ENCODE peak calls at places on chromosomes 2 and 18, in ten cellular contexts. One of them, this sample, is unnamed.

GRCh38 chr18:36448384-36449290 is 151.1 kb downstream of the FHOD3 start:
- DNase-seq in glutamatergic neuron: no peak
- DNase-seq in NCI-H1092 treated with DMSO at 0.1 percent for 48 hours: no peak
- DNase-seq in activated CD8-positive, alpha-beta memory T cell treated with anti-CD3 and anti-CD28 coated beads for 24 hours: no peak
- DNase-seq in fibroblast of the aortic adventitia: no peak
- DNase-seq in fibroblast of pulmonary artery: no peak
- DNase-seq in upper lobe of right lung: no peak
- DNase-seq in HFFc6: no peak
- DNase-seq in hepatocyte: no peak
- DNase-seq in left ventricle myocardium inferior: no peak
- DNase-seq in this sample: no peak

GRCh38 chr18:61308795-61309393 is 24.3 kb upstream of the CDH20 start:
- DNase-seq in glutamatergic neuron: no peak
- DNase-seq in NCI-H1092 treated with DMSO at 0.1 percent for 48 hours: no peak
- DNase-seq in activated CD8-positive, alpha-beta memory T cell treated with anti-CD3 and anti-CD28 coated beads for 24 hours: no peak
- DNase-seq in fibroblast of the aortic adventitia: no peak
- DNase-seq in fibroblast of pulmonary artery: no peak
- DNase-seq in upper lobe of right lung: no peak
- DNase-seq in HFFc6: no peak
- DNase-seq in hepatocyte: no peak
- DNase-seq in left ventricle myocardium inferior: no peak
- DNase-seq in this sample: no peak

GRCh38 chr2:8310557-8311455 is 371.1 kb upstream of the ID2 start:
- DNase-seq in glutamatergic neuron: no peak
- DNase-seq in NCI-H1092 treated with DMSO at 0.1 percent for 48 hours: no peak
- DNase-seq in activated CD8-positive, alpha-beta memory T cell treated with anti-CD3 and anti-CD28 coated beads for 24 hours: peak
- DNase-seq in fibroblast of the aortic adventitia: no peak
- DNase-seq in fibroblast of pulmonary artery: no peak
- DNase-seq in upper lobe of right lung: peak
- DNase-seq in HFFc6: no peak
- DNase-seq in hepatocyte: no peak
- DNase-seq in left ventricle myocardium inferior: no peak
- DNase-seq in this sample: no peak

GRCh38 chr2:79887747-79888374 is 375.0 kb downstream of the CTNNA2 start:
- DNase-seq in glutamatergic neuron: no peak
- DNase-seq in NCI-H1092 treated with DMSO at 0.1 percent for 48 hours: peak
- DNase-seq in activated CD8-positive, alpha-beta memory T cell treated with anti-CD3 and anti-CD28 coated beads for 24 hours: no peak
- DNase-seq in fibroblast of the aortic adventitia: peak
- DNase-seq in fibroblast of pulmonary artery: peak
- DNase-seq in upper lobe of right lung: no peak
- DNase-seq in HFFc6: peak
- DNase-seq in hepatocyte: peak
- DNase-seq in left ventricle myocardium inferior: no peak
- DNase-seq in this sample: peak

GRCh38 chr2:69693472-69694450 is 48.2 kb upstream of the ANXA4 start:
- DNase-seq in glutamatergic neuron: no peak
- DNase-seq in NCI-H1092 treated with DMSO at 0.1 percent for 48 hours: no peak
- DNase-seq in activated CD8-positive, alpha-beta memory T cell treated with anti-CD3 and anti-CD28 coated beads for 24 hours: peak
- DNase-seq in fibroblast of the aortic adventitia: no peak
- DNase-seq in fibroblast of pulmonary artery: no peak
- DNase-seq in upper lobe of right lung: no peak
- DNase-seq in HFFc6: no peak
- DNase-seq in hepatocyte: no peak
- DNase-seq in left ventricle myocardium inferior: no peak
- DNase-seq in this sample: no peak

GRCh38 chr2:74457129-74457548 is 1.1 kb upstream of the WBP1 start:
- DNase-seq in glutamatergic neuron: no peak
- DNase-seq in NCI-H1092 treated with DMSO at 0.1 percent for 48 hours: no peak
- DNase-seq in activated CD8-positive, alpha-beta memory T cell treated with anti-CD3 and anti-CD28 coated beads for 24 hours: no peak
- DNase-seq in fibroblast of the aortic adventitia: no peak
- DNase-seq in fibroblast of pulmonary artery: peak
- DNase-seq in upper lobe of right lung: no peak
- DNase-seq in HFFc6: no peak
- DNase-seq in hepatocyte: no peak
- DNase-seq in left ventricle myocardium inferior: no peak
- DNase-seq in this sample: peak

GRCh38 chr18:57621252-57621607 is 406 bp downstream of the NARS1 start:
- DNase-seq in glutamatergic neuron: no peak
- DNase-seq in NCI-H1092 treated with DMSO at 0.1 percent for 48 hours: no peak
- DNase-seq in activated CD8-positive, alpha-beta memory T cell treated with anti-CD3 and anti-CD28 coated beads for 24 hours: no peak
- DNase-seq in fibroblast of the aortic adventitia: no peak
- DNase-seq in fibroblast of pulmonary artery: peak
- DNase-seq in upper lobe of right lung: no peak
- DNase-seq in HFFc6: no peak
- DNase-seq in hepatocyte: no peak
- DNase-seq in left ventricle myocardium inferior: no peak
- DNase-seq in this sample: no peak

GRCh38 chr2:105627530-105627929 is 117.2 kb upstream of the NCK2 start:
- DNase-seq in glutamatergic neuron: no peak
- DNase-seq in NCI-H1092 treated with DMSO at 0.1 percent for 48 hours: no peak
- DNase-seq in activated CD8-positive, alpha-beta memory T cell treated with anti-CD3 and anti-CD28 coated beads for 24 hours: no peak
- DNase-seq in fibroblast of the aortic adventitia: no peak
- DNase-seq in fibroblast of pulmonary artery: peak
- DNase-seq in upper lobe of right lung: no peak
- DNase-seq in HFFc6: no peak
- DNase-seq in hepatocyte: no peak
- DNase-seq in left ventricle myocardium inferior: no peak
- DNase-seq in this sample: no peak

GRCh38 chr18:51128533-51128932 is 68.9 kb downstream of the MEX3C start:
- DNase-seq in glutamatergic neuron: no peak
- DNase-seq in NCI-H1092 treated with DMSO at 0.1 percent for 48 hours: no peak
- DNase-seq in activated CD8-positive, alpha-beta memory T cell treated with anti-CD3 and anti-CD28 coated beads for 24 hours: no peak
- DNase-seq in fibroblast of the aortic adventitia: peak
- DNase-seq in fibroblast of pulmonary artery: peak
- DNase-seq in upper lobe of right lung: no peak
- DNase-seq in HFFc6: no peak
- DNase-seq in hepatocyte: no peak
- DNase-seq in left ventricle myocardium inferior: no peak
- DNase-seq in this sample: no peak

GRCh38 chr2:233395687-233396086 is 41.4 kb downstream of the DGKD start:
- DNase-seq in glutamatergic neuron: no peak
- DNase-seq in NCI-H1092 treated with DMSO at 0.1 percent for 48 hours: no peak
- DNase-seq in activated CD8-positive, alpha-beta memory T cell treated with anti-CD3 and anti-CD28 coated beads for 24 hours: peak
- DNase-seq in fibroblast of the aortic adventitia: no peak
- DNase-seq in fibroblast of pulmonary artery: no peak
- DNase-seq in upper lobe of right lung: no peak
- DNase-seq in HFFc6: no peak
- DNase-seq in hepatocyte: no peak
- DNase-seq in left ventricle myocardium inferior: no peak
- DNase-seq in this sample: no peak

GRCh38 chr18:48142994-48143393 is 212.5 kb upstream of the SMAD2 start:
- DNase-seq in glutamatergic neuron: no peak
- DNase-seq in NCI-H1092 treated with DMSO at 0.1 percent for 48 hours: no peak
- DNase-seq in activated CD8-positive, alpha-beta memory T cell treated with anti-CD3 and anti-CD28 coated beads for 24 hours: no peak
- DNase-seq in fibroblast of the aortic adventitia: no peak
- DNase-seq in fibroblast of pulmonary artery: no peak
- DNase-seq in upper lobe of right lung: no peak
- DNase-seq in HFFc6: no peak
- DNase-seq in hepatocyte: no peak
- DNase-seq in left ventricle myocardium inferior: no peak
- DNase-seq in this sample: no peak

GRCh38 chr2:96839288-96839874 is 4.4 kb downstream of the ANKRD23 start:
- DNase-seq in glutamatergic neuron: peak
- DNase-seq in NCI-H1092 treated with DMSO at 0.1 percent for 48 hours: no peak
- DNase-seq in activated CD8-positive, alpha-beta memory T cell treated with anti-CD3 and anti-CD28 coated beads for 24 hours: peak
- DNase-seq in fibroblast of the aortic adventitia: no peak
- DNase-seq in fibroblast of pulmonary artery: no peak
- DNase-seq in upper lobe of right lung: peak
- DNase-seq in HFFc6: no peak
- DNase-seq in hepatocyte: no peak
- DNase-seq in left ventricle myocardium inferior: peak
- DNase-seq in this sample: no peak

GRCh38 chr2:230898661-230899091 is 26.4 kb downstream of the GPR55 start:
- DNase-seq in glutamatergic neuron: no peak
- DNase-seq in NCI-H1092 treated with DMSO at 0.1 percent for 48 hours: no peak
- DNase-seq in activated CD8-positive, alpha-beta memory T cell treated with anti-CD3 and anti-CD28 coated beads for 24 hours: peak
- DNase-seq in fibroblast of the aortic adventitia: no peak
- DNase-seq in fibroblast of pulmonary artery: no peak
- DNase-seq in upper lobe of right lung: no peak
- DNase-seq in HFFc6: no peak
- DNase-seq in hepatocyte: no peak
- DNase-seq in left ventricle myocardium inferior: no peak
- DNase-seq in this sample: no peak

GRCh38 chr2:22382439-22383169 is 1002.4 kb upstream of the KLHL29 start:
- DNase-seq in glutamatergic neuron: peak
- DNase-seq in NCI-H1092 treated with DMSO at 0.1 percent for 48 hours: no peak
- DNase-seq in activated CD8-positive, alpha-beta memory T cell treated with anti-CD3 and anti-CD28 coated beads for 24 hours: no peak
- DNase-seq in fibroblast of the aortic adventitia: no peak
- DNase-seq in fibroblast of pulmonary artery: no peak
- DNase-seq in upper lobe of right lung: no peak
- DNase-seq in HFFc6: no peak
- DNase-seq in hepatocyte: no peak
- DNase-seq in left ventricle myocardium inferior: no peak
- DNase-seq in this sample: no peak

GRCh38 chr2:239935789-239936758 is 89.1 kb downstream of the NDUFA10 start:
- DNase-seq in glutamatergic neuron: peak
- DNase-seq in NCI-H1092 treated with DMSO at 0.1 percent for 48 hours: no peak
- DNase-seq in activated CD8-positive, alpha-beta memory T cell treated with anti-CD3 and anti-CD28 coated beads for 24 hours: no peak
- DNase-seq in fibroblast of the aortic adventitia: no peak
- DNase-seq in fibroblast of pulmonary artery: no peak
- DNase-seq in upper lobe of right lung: peak
- DNase-seq in HFFc6: no peak
- DNase-seq in hepatocyte: no peak
- DNase-seq in left ventricle myocardium inferior: peak
- DNase-seq in this sample: no peak

GRCh38 chr2:219886615-219887014 is 259.2 kb downstream of the SLC4A3 start:
- DNase-seq in glutamatergic neuron: no peak
- DNase-seq in NCI-H1092 treated with DMSO at 0.1 percent for 48 hours: no peak
- DNase-seq in activated CD8-positive, alpha-beta memory T cell treated with anti-CD3 and anti-CD28 coated beads for 24 hours: no peak
- DNase-seq in fibroblast of the aortic adventitia: no peak
- DNase-seq in fibroblast of pulmonary artery: no peak
- DNase-seq in upper lobe of right lung: no peak
- DNase-seq in HFFc6: peak
- DNase-seq in hepatocyte: no peak
- DNase-seq in left ventricle myocardium inferior: no peak
- DNase-seq in this sample: no peak

GRCh38 chr2:163774862-163775261 is 39.1 kb upstream of the FIGN start:
- DNase-seq in glutamatergic neuron: no peak
- DNase-seq in NCI-H1092 treated with DMSO at 0.1 percent for 48 hours: no peak
- DNase-seq in activated CD8-positive, alpha-beta memory T cell treated with anti-CD3 and anti-CD28 coated beads for 24 hours: no peak
- DNase-seq in fibroblast of the aortic adventitia: peak
- DNase-seq in fibroblast of pulmonary artery: peak
- DNase-seq in upper lobe of right lung: no peak
- DNase-seq in HFFc6: peak
- DNase-seq in hepatocyte: peak
- DNase-seq in left ventricle myocardium inferior: no peak
- DNase-seq in this sample: peak

GRCh38 chr2:173028671-173029070 is 47.0 kb upstream of the MAP3K20 start:
- DNase-seq in glutamatergic neuron: no peak
- DNase-seq in NCI-H1092 treated with DMSO at 0.1 percent for 48 hours: no peak
- DNase-seq in activated CD8-positive, alpha-beta memory T cell treated with anti-CD3 and anti-CD28 coated beads for 24 hours: no peak
- DNase-seq in fibroblast of the aortic adventitia: no peak
- DNase-seq in fibroblast of pulmonary artery: no peak
- DNase-seq in upper lobe of right lung: no peak
- DNase-seq in HFFc6: no peak
- DNase-seq in hepatocyte: peak
- DNase-seq in left ventricle myocardium inferior: no peak
- DNase-seq in this sample: no peak

GRCh38 chr2:160087854-160088745 is 25.7 kb upstream of the PLA2R1 start:
- DNase-seq in glutamatergic neuron: no peak
- DNase-seq in NCI-H1092 treated with DMSO at 0.1 percent for 48 hours: no peak
- DNase-seq in activated CD8-positive, alpha-beta memory T cell treated with anti-CD3 and anti-CD28 coated beads for 24 hours: no peak
- DNase-seq in fibroblast of the aortic adventitia: peak
- DNase-seq in fibroblast of pulmonary artery: peak
- DNase-seq in upper lobe of right lung: no peak
- DNase-seq in HFFc6: no peak
- DNase-seq in hepatocyte: no peak
- DNase-seq in left ventricle myocardium inferior: no peak
- DNase-seq in this sample: peak

GRCh38 chr2:37855283-37856041 is 69.6 kb upstream of the RMDN2 start:
- DNase-seq in glutamatergic neuron: no peak
- DNase-seq in NCI-H1092 treated with DMSO at 0.1 percent for 48 hours: no peak
- DNase-seq in activated CD8-positive, alpha-beta memory T cell treated with anti-CD3 and anti-CD28 coated beads for 24 hours: no peak
- DNase-seq in fibroblast of the aortic adventitia: peak
- DNase-seq in fibroblast of pulmonary artery: peak
- DNase-seq in upper lobe of right lung: peak
- DNase-seq in HFFc6: no peak
- DNase-seq in hepatocyte: no peak
- DNase-seq in left ventricle myocardium inferior: peak
- DNase-seq in this sample: peak

GRCh38 chr2:159738509-159739390 is 26.4 kb downstream of the MARCHF7 start:
- DNase-seq in glutamatergic neuron: no peak
- DNase-seq in NCI-H1092 treated with DMSO at 0.1 percent for 48 hours: no peak
- DNase-seq in activated CD8-positive, alpha-beta memory T cell treated with anti-CD3 and anti-CD28 coated beads for 24 hours: no peak
- DNase-seq in fibroblast of the aortic adventitia: no peak
- DNase-seq in fibroblast of pulmonary artery: no peak
- DNase-seq in upper lobe of right lung: no peak
- DNase-seq in HFFc6: no peak
- DNase-seq in hepatocyte: no peak
- DNase-seq in left ventricle myocardium inferior: no peak
- DNase-seq in this sample: no peak

GRCh38 chr2:78304678-78305077 is 720.8 kb upstream of the REG3G start:
- DNase-seq in glutamatergic neuron: no peak
- DNase-seq in NCI-H1092 treated with DMSO at 0.1 percent for 48 hours: no peak
- DNase-seq in activated CD8-positive, alpha-beta memory T cell treated with anti-CD3 and anti-CD28 coated beads for 24 hours: no peak
- DNase-seq in fibroblast of the aortic adventitia: no peak
- DNase-seq in fibroblast of pulmonary artery: no peak
- DNase-seq in upper lobe of right lung: no peak
- DNase-seq in HFFc6: no peak
- DNase-seq in hepatocyte: no peak
- DNase-seq in left ventricle myocardium inferior: no peak
- DNase-seq in this sample: no peak

GRCh38 chr2:169034256-169034655 is 3.1 kb upstream of the ABCB11 start:
- DNase-seq in glutamatergic neuron: no peak
- DNase-seq in NCI-H1092 treated with DMSO at 0.1 percent for 48 hours: no peak
- DNase-seq in activated CD8-positive, alpha-beta memory T cell treated with anti-CD3 and anti-CD28 coated beads for 24 hours: no peak
- DNase-seq in fibroblast of the aortic adventitia: no peak
- DNase-seq in fibroblast of pulmonary artery: peak
- DNase-seq in upper lobe of right lung: no peak
- DNase-seq in HFFc6: no peak
- DNase-seq in hepatocyte: peak
- DNase-seq in left ventricle myocardium inferior: no peak
- DNase-seq in this sample: peak

GRCh38 chr18:76126327-76126726 is 368.7 kb downstream of the ZNF516 start:
- DNase-seq in glutamatergic neuron: peak
- DNase-seq in NCI-H1092 treated with DMSO at 0.1 percent for 48 hours: peak
- DNase-seq in activated CD8-positive, alpha-beta memory T cell treated with anti-CD3 and anti-CD28 coated beads for 24 hours: no peak
- DNase-seq in fibroblast of the aortic adventitia: no peak
- DNase-seq in fibroblast of pulmonary artery: no peak
- DNase-seq in upper lobe of right lung: no peak
- DNase-seq in HFFc6: no peak
- DNase-seq in hepatocyte: no peak
- DNase-seq in left ventricle myocardium inferior: peak
- DNase-seq in this sample: no peak